ENCODE peak calls at places on chromosome 12, in eight cellular contexts. One of them, this sample, is unnamed. For H3K4me1, the result is how much of the 10 kb centered on the place peaks cover.

GRCh38 chr12:9115731-9116689 is at the start of gene A2M:
- DNase-seq in fibroblast of lung: peak
- DNase-seq in astrocyte: peak
- DNase-seq in MM.1S: no peak
- DNase-seq in neural progenitor cell: no peak
- DNase-seq in colonic mucosa: no peak
- DNase-seq in IMR-90: no peak
- DNase-seq in mesendoderm: no peak
- DNase-seq in this sample: peak

GRCh38 chr12:31895449-31896150 is 63.6 kb upstream of the RESF1 start:
- DNase-seq in fibroblast of lung: no peak
- DNase-seq in astrocyte: no peak
- DNase-seq in MM.1S: peak
- DNase-seq in neural progenitor cell: no peak
- DNase-seq in colonic mucosa: no peak
- DNase-seq in IMR-90: no peak
- DNase-seq in mesendoderm: peak
- DNase-seq in this sample: no peak

GRCh38 chr12:125159687-125160086 is 94.5 kb downstream of the AACS start:
- DNase-seq in fibroblast of lung: no peak
- DNase-seq in astrocyte: no peak
- DNase-seq in MM.1S: no peak
- DNase-seq in neural progenitor cell: peak
- DNase-seq in colonic mucosa: no peak
- DNase-seq in IMR-90: no peak
- DNase-seq in mesendoderm: peak
- DNase-seq in this sample: no peak

GRCh38 chr12:117124421-117125274 is 25.4 kb upstream of the TESC start:
- DNase-seq in fibroblast of lung: no peak
- DNase-seq in astrocyte: no peak
- DNase-seq in MM.1S: no peak
- DNase-seq in neural progenitor cell: no peak
- DNase-seq in colonic mucosa: no peak
- DNase-seq in IMR-90: no peak
- DNase-seq in mesendoderm: no peak
- DNase-seq in this sample: peak

GRCh38 chr12:27276275-27276674 is 32.2 kb downstream of the STK38L start:
- DNase-seq in fibroblast of lung: no peak
- DNase-seq in astrocyte: no peak
- DNase-seq in MM.1S: no peak
- DNase-seq in neural progenitor cell: peak
- DNase-seq in colonic mucosa: no peak
- DNase-seq in IMR-90: no peak
- DNase-seq in mesendoderm: peak
- DNase-seq in this sample: no peak

GRCh38 chr12:41439858-41440257 is 251.7 kb downstream of the PDZRN4 start:
- DNase-seq in fibroblast of lung: no peak
- DNase-seq in astrocyte: no peak
- DNase-seq in MM.1S: peak
- DNase-seq in neural progenitor cell: no peak
- DNase-seq in colonic mucosa: no peak
- DNase-seq in IMR-90: no peak
- DNase-seq in mesendoderm: peak
- DNase-seq in this sample: no peak

GRCh38 chr12:87923361-87923760 is 105.8 kb downstream of the C12orf50 start:
- DNase-seq in fibroblast of lung: peak
- DNase-seq in astrocyte: no peak
- DNase-seq in MM.1S: no peak
- DNase-seq in neural progenitor cell: no peak
- DNase-seq in colonic mucosa: no peak
- DNase-seq in IMR-90: no peak
- DNase-seq in mesendoderm: no peak
- DNase-seq in this sample: no peak

GRCh38 chr12:9745191-9745590 is 12.3 kb upstream of the CLECL1 start:
- DNase-seq in fibroblast of lung: no peak
- DNase-seq in astrocyte: no peak
- DNase-seq in MM.1S: no peak
- DNase-seq in neural progenitor cell: peak
- DNase-seq in colonic mucosa: no peak
- DNase-seq in IMR-90: no peak
- DNase-seq in mesendoderm: peak
- DNase-seq in this sample: no peak

GRCh38 chr12:120961604-120962486 is 16.5 kb upstream of the HNF1A start:
- DNase-seq in fibroblast of lung: no peak
- DNase-seq in astrocyte: no peak
- DNase-seq in MM.1S: no peak
- DNase-seq in neural progenitor cell: peak
- DNase-seq in colonic mucosa: peak
- DNase-seq in IMR-90: no peak
- DNase-seq in mesendoderm: no peak
- DNase-seq in this sample: no peak

GRCh38 chr12:108508243-108508642 is 6.8 kb upstream of the FICD start:
- DNase-seq in fibroblast of lung: no peak
- DNase-seq in astrocyte: no peak
- DNase-seq in MM.1S: no peak
- DNase-seq in neural progenitor cell: no peak
- DNase-seq in colonic mucosa: no peak
- DNase-seq in IMR-90: no peak
- DNase-seq in mesendoderm: no peak
- DNase-seq in this sample: no peak

GRCh38 chr12:115421350-115421749 is 737.4 kb upstream of the TBX3 start:
- DNase-seq in fibroblast of lung: no peak
- DNase-seq in astrocyte: no peak
- DNase-seq in MM.1S: no peak
- DNase-seq in neural progenitor cell: no peak
- DNase-seq in colonic mucosa: no peak
- DNase-seq in IMR-90: no peak
- DNase-seq in mesendoderm: no peak
- DNase-seq in this sample: no peak

GRCh38 chr12:52527121-52527800 is 7.1 kb upstream of the KRT5 start:
- DNase-seq in fibroblast of lung: no peak
- DNase-seq in astrocyte: no peak
- DNase-seq in MM.1S: no peak
- DNase-seq in neural progenitor cell: no peak
- DNase-seq in colonic mucosa: no peak
- DNase-seq in IMR-90: no peak
- DNase-seq in mesendoderm: no peak
- DNase-seq in this sample: no peak

GRCh38 chr12:52837341-52837741 is 3.2 kb upstream of the KRT79 start:
- DNase-seq in fibroblast of lung: peak
- DNase-seq in astrocyte: peak
- DNase-seq in MM.1S: no peak
- DNase-seq in neural progenitor cell: no peak
- DNase-seq in colonic mucosa: no peak
- DNase-seq in IMR-90: peak
- DNase-seq in mesendoderm: peak
- DNase-seq in this sample: peak

GRCh38 chr12:132505105-132505851 is 15.3 kb downstream of the FBRSL1 start:
- DNase-seq in fibroblast of lung: no peak
- DNase-seq in astrocyte: no peak
- DNase-seq in MM.1S: no peak
- DNase-seq in neural progenitor cell: no peak
- DNase-seq in colonic mucosa: peak
- DNase-seq in IMR-90: no peak
- DNase-seq in mesendoderm: no peak
- DNase-seq in this sample: no peak

GRCh38 chr12:25771062-25771461 is 187.4 kb upstream of the RASSF8 start:
- DNase-seq in fibroblast of lung: peak
- DNase-seq in astrocyte: peak
- DNase-seq in MM.1S: no peak
- DNase-seq in neural progenitor cell: no peak
- DNase-seq in colonic mucosa: no peak
- DNase-seq in IMR-90: peak
- DNase-seq in mesendoderm: no peak
- DNase-seq in this sample: peak

GRCh38 chr12:71958056-71958455 is 19.4 kb downstream of the TPH2 start:
- DNase-seq in fibroblast of lung: no peak
- DNase-seq in astrocyte: peak
- DNase-seq in MM.1S: no peak
- DNase-seq in neural progenitor cell: no peak
- DNase-seq in colonic mucosa: no peak
- DNase-seq in IMR-90: peak
- DNase-seq in mesendoderm: peak
- DNase-seq in this sample: peak

GRCh38 chr12:124613151-124613585 is 45.8 kb upstream of the NCOR2 start:
- DNase-seq in fibroblast of lung: peak
- DNase-seq in astrocyte: peak
- DNase-seq in MM.1S: no peak
- DNase-seq in neural progenitor cell: no peak
- DNase-seq in colonic mucosa: peak
- DNase-seq in IMR-90: peak
- DNase-seq in mesendoderm: no peak
- DNase-seq in this sample: peak

GRCh38 chr12:122807651-122808050 is 27.6 kb upstream of the HIP1R start:
- DNase-seq in fibroblast of lung: no peak
- DNase-seq in astrocyte: no peak
- DNase-seq in MM.1S: no peak
- DNase-seq in neural progenitor cell: no peak
- DNase-seq in colonic mucosa: no peak
- DNase-seq in IMR-90: no peak
- DNase-seq in mesendoderm: no peak
- DNase-seq in this sample: no peak

GRCh38 chr12:130163461-130164215 is 1.4 kb downstream of the FZD10 start:
- DNase-seq in fibroblast of lung: no peak
- DNase-seq in astrocyte: no peak
- DNase-seq in MM.1S: no peak
- DNase-seq in neural progenitor cell: peak
- DNase-seq in colonic mucosa: no peak
- DNase-seq in IMR-90: no peak
- DNase-seq in mesendoderm: no peak
- DNase-seq in this sample: no peak
- H3K4me3 ChIP-seq in fibroblast of lung: no peak
- H3K4me3 ChIP-seq in astrocyte: no peak
- H3K4me3 ChIP-seq in MM.1S: no peak
- H3K4me3 ChIP-seq in neural progenitor cell: no peak
- H3K4me3 ChIP-seq in colonic mucosa: no peak
- H3K4me3 ChIP-seq in IMR-90: no peak
- H3K4me3 ChIP-seq in mesendoderm: no peak
- H3K4me3 ChIP-seq in this sample: no peak

DNA sequence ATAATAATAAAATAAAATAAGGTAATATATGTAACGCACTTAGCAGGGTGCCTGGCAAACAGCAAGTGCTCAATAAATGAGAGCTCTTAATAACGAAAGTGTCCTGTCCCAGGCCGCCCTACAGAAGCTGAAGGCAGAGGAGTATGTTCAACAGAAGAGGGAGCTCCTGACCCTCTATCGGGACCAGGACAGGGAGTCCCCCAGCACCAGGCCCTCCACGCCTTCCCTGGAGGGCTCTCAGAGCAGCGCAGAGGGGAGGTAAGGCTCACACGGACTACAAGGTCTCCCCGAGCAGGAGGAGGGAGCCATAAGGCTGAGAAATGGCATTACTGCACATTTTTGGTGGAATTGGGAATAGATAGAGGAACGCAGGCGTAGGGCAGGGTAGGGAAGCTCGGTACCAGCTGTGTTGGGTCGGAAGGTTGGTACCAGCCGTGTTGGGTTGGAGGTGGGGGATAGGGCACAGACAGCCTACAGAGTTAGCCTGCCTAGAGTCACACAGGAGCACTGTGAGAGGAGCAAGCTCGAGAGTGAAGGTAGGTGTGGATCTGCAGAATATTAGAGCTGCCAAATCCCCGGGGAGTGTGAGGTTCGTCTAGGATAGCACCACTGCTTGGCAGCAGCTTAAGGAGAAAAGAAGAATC is 15.4 kb downstream of the TNFRSF1A start:
- DNase-seq in fibroblast of lung: peak
- DNase-seq in astrocyte: no peak
- DNase-seq in MM.1S: no peak
- DNase-seq in neural progenitor cell: peak
- DNase-seq in colonic mucosa: no peak
- DNase-seq in IMR-90: peak
- DNase-seq in mesendoderm: peak
- DNase-seq in this sample: no peak
- H3K9ac ChIP-seq in fibroblast of lung: no peak
- H3K9ac ChIP-seq in astrocyte: no peak
- H3K9ac ChIP-seq in MM.1S: no peak
- H3K9ac ChIP-seq in neural progenitor cell: no peak
- H3K9ac ChIP-seq in colonic mucosa: peak
- H3K9ac ChIP-seq in IMR-90: peak
- H3K9ac ChIP-seq in mesendoderm: peak
- H3K9ac ChIP-seq in this sample: peak

GRCh38 chr12:101697197-101697929 is at the start of gene CHPT1:
- DNase-seq in fibroblast of lung: peak
- DNase-seq in astrocyte: peak
- DNase-seq in MM.1S: peak
- DNase-seq in neural progenitor cell: peak
- DNase-seq in colonic mucosa: peak
- DNase-seq in IMR-90: peak
- DNase-seq in mesendoderm: peak
- DNase-seq in this sample: peak

GRCh38 chr12:101697930-101698781 is 716 bp downstream of the CHPT1 start:
- DNase-seq in fibroblast of lung: peak
- DNase-seq in astrocyte: peak
- DNase-seq in MM.1S: peak
- DNase-seq in neural progenitor cell: no peak
- DNase-seq in colonic mucosa: peak
- DNase-seq in IMR-90: peak
- DNase-seq in mesendoderm: peak
- DNase-seq in this sample: peak

GRCh38 chr12:101698782-101699347 is 1.4 kb downstream of the CHPT1 start:
- DNase-seq in fibroblast of lung: peak
- DNase-seq in astrocyte: peak
- DNase-seq in MM.1S: no peak
- DNase-seq in neural progenitor cell: no peak
- DNase-seq in colonic mucosa: no peak
- DNase-seq in IMR-90: peak
- DNase-seq in mesendoderm: peak
- DNase-seq in this sample: peak

GRCh38 chr12:101695698-101696097 is 1.7 kb upstream of the CHPT1 start:
- DNase-seq in fibroblast of lung: no peak
- DNase-seq in astrocyte: peak
- DNase-seq in MM.1S: no peak
- DNase-seq in neural progenitor cell: no peak
- DNase-seq in colonic mucosa: no peak
- DNase-seq in IMR-90: peak
- DNase-seq in mesendoderm: no peak
- DNase-seq in this sample: no peak

GRCh38 chr12:101696477-101697196 is 803 bp upstream of the CHPT1 start:
- DNase-seq in fibroblast of lung: peak
- DNase-seq in astrocyte: no peak
- DNase-seq in MM.1S: peak
- DNase-seq in neural progenitor cell: no peak
- DNase-seq in colonic mucosa: peak
- DNase-seq in IMR-90: no peak
- DNase-seq in mesendoderm: no peak
- DNase-seq in this sample: peak
- H3K4me1 ChIP-seq in fibroblast of lung: under half
- H3K4me1 ChIP-seq in astrocyte: under half
- H3K4me1 ChIP-seq in MM.1S: under half
- H3K4me1 ChIP-seq in neural progenitor cell: under half
- H3K4me1 ChIP-seq in colonic mucosa: under half
- H3K4me1 ChIP-seq in IMR-90: under half
- H3K4me1 ChIP-seq in mesendoderm: under half
- H3K4me1 ChIP-seq in this sample: under half

DNA sequence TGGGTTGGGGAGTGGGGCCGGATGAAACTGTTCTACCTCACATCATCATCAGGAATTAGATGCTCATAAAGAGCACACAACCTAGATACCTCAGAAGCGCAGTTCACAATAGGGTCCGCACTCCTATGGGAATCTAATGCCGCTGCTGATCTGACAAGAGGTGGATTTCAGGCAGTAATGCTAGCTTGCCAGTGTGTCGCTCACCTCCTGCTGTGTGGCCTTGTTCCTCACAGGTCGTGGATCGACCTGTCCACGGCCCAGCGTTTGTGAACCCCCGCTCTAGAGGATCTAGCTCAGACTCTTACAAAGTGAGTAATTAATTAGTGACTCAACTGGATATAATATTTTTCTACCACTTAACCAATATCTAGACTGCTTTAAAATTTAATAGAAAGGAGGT is 5.8 kb downstream of the PPP1R12A start:
- DNase-seq in fibroblast of lung: no peak
- DNase-seq in astrocyte: no peak
- DNase-seq in MM.1S: no peak
- DNase-seq in neural progenitor cell: peak
- DNase-seq in colonic mucosa: no peak
- DNase-seq in IMR-90: no peak
- DNase-seq in mesendoderm: peak
- DNase-seq in this sample: no peak
- H3K4me3 ChIP-seq in fibroblast of lung: no peak
- H3K4me3 ChIP-seq in astrocyte: no peak
- H3K4me3 ChIP-seq in MM.1S: no peak
- H3K4me3 ChIP-seq in neural progenitor cell: no peak
- H3K4me3 ChIP-seq in colonic mucosa: no peak
- H3K4me3 ChIP-seq in IMR-90: no peak
- H3K4me3 ChIP-seq in mesendoderm: no peak
- H3K4me3 ChIP-seq in this sample: no peak